ENCODE peak calls at places on chromosomes 4 and X, in eight cellular contexts. B, W, L, Q, Y, J, U and Z are unnamed samples.

GRCh38 chr4:15779336-15779735 is 1.2 kb downstream of the CD38 start:
- DNase-seq in B (peak; percentile 73), W (no peak), L (no peak), Q (no peak), Y (peak; percentile 33), J (no peak), U (no peak), Z (peak; percentile 43)

GRCh38 chrX:109475174-109475891 is 6.6 kb downstream of the GUCY2F start:
- DNase-seq in B (peak; percentile 31), W (peak; percentile 36), L (no peak), Q (no peak), Y (no peak), J (peak; percentile 26), U (peak; percentile 54), Z (peak; percentile 11)

GRCh38 chr4:31613946-31614623 is 893.9 kb downstream of the PCDH7 start:
- DNase-seq in B (no peak), W (no peak), L (no peak), Q (no peak), Y (no peak), J (no peak), U (no peak), Z (no peak)

GRCh38 chr4:17385403-17385802 is 126.5 kb downstream of the QDPR start:
- DNase-seq in B (no peak), W (no peak), L (no peak), Q (no peak), Y (no peak), J (no peak), U (no peak), Z (no peak)

GRCh38 chr4:136355970-136356369 is 1176.3 kb downstream of the PCDH18 start:
- DNase-seq in B (no peak), W (no peak), L (no peak), Q (no peak), Y (no peak), J (no peak), U (no peak), Z (no peak)

GRCh38 chrX:52821079-52821760 is 10.1 kb downstream of the XAGE5 start:
- DNase-seq in B (no peak), W (no peak), L (no peak), Q (no peak), Y (no peak), J (no peak), U (no peak), Z (no peak)

GRCh38 chrX:74534569-74535038 is 79.8 kb downstream of the RLIM start:
- DNase-seq in B (no peak), W (no peak), L (no peak), Q (no peak), Y (no peak), J (no peak), U (no peak), Z (no peak)

GRCh38 chr4:37976991-37977470 is 16.8 kb downstream of the PTTG2 start:
- DNase-seq in B (peak; percentile 93), W (peak; percentile 56), L (peak; percentile 67), Q (peak; percentile 97), Y (peak; percentile 85), J (peak; percentile 77), U (peak; percentile 24), Z (peak; percentile 57)

GRCh38 chrX:118495958-118496762 is 545 bp downstream of the DOCK11 start:
- DNase-seq in B (peak; percentile 59), W (peak; percentile 48), L (no peak), Q (peak; percentile 95), Y (peak; percentile 62), J (peak; percentile 63), U (no peak), Z (peak; percentile 10)

GRCh38 chr4:105453550-105454201 is 20.2 kb downstream of the PPA2 start:
- DNase-seq in B (no peak), W (no peak), L (no peak), Q (no peak), Y (no peak), J (no peak), U (no peak), Z (no peak)

GRCh38 chrX:122626871-122627270 is 557.2 kb upstream of the GRIA3 start:
- DNase-seq in B (no peak), W (no peak), L (no peak), Q (no peak), Y (no peak), J (no peak), U (no peak), Z (no peak)

GRCh38 chrX:20362268-20363002 is 95.7 kb upstream of the RPS6KA3 start:
- DNase-seq in B (no peak), W (no peak), L (no peak), Q (no peak), Y (no peak), J (no peak), U (no peak), Z (no peak)

GRCh38 chr4:65195666-65196065 is 474.6 kb downstream of the EPHA5 start:
- DNase-seq in B (no peak), W (no peak), L (no peak), Q (no peak), Y (no peak), J (no peak), U (no peak), Z (no peak)

GRCh38 chr4:34709564-34709963 is 1534.8 kb downstream of the ARAP2 start:
- DNase-seq in B (no peak), W (no peak), L (no peak), Q (no peak), Y (no peak), J (no peak), U (no peak), Z (no peak)

GRCh38 chr4:184680698-184681097 is 31.2 kb downstream of the PRIMPOL start:
- DNase-seq in B (no peak), W (no peak), L (no peak), Q (no peak), Y (peak; percentile 59), J (no peak), U (no peak), Z (no peak)

GRCh38 chrX:21975242-21975641 is 34.7 kb downstream of the SMS start:
- DNase-seq in B (no peak), W (no peak), L (no peak), Q (no peak), Y (no peak), J (no peak), U (no peak), Z (no peak)

GRCh38 chrX:21974011-21974385 is 33.5 kb downstream of the SMS start:
- DNase-seq in B (no peak), W (no peak), L (no peak), Q (no peak), Y (no peak), J (no peak), U (no peak), Z (peak; percentile 49)

GRCh38 chrX:21972046-21972445 is 31.5 kb downstream of the SMS start:
- DNase-seq in B (no peak), W (no peak), L (no peak), Q (no peak), Y (no peak), J (no peak), U (no peak), Z (no peak)

GRCh38 chrX:21973321-21974010 is 33.0 kb downstream of the SMS start:
- DNase-seq in B (no peak), W (no peak), L (no peak), Q (no peak), Y (no peak), J (no peak), U (no peak), Z (no peak)

DNA sequence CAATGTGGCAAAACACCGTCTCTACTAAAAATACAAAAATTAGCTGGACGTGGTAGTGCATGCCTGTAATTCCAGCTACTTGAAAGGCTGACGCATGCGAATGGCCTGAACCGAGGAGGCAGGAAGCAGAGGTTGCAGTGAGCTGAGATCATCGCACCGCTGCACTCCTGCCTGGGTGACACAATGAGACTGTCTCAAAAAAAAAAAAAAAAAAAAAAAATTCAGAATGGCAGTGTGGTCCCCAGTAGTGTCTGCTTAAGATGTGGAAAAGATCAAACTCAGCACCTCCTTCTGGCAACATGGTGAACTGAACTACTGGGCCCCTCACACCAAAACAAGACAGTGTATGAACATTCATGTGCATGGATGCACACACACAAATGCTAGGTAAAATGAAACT is 32.2 kb downstream of the SMS start:
- DNase-seq in B (no peak), W (no peak), L (peak; percentile 3), Q (no peak), Y (no peak), J (no peak), U (no peak), Z (no peak)
- TF ChIP-seq CTCF in B (peak; percentile 55), W (no peak), L (no peak), Q (no peak), Y (no peak), J (no peak), U (peak; percentile 14), Z (no peak)

GRCh38 chrX:28408017-28408723 is 179.1 kb upstream of the IL1RAPL1 start:
- DNase-seq in B (no peak), W (no peak), L (no peak), Q (no peak), Y (no peak), J (no peak), U (no peak), Z (no peak)
- H3K27ac ChIP-seq in B (no peak overlapping the region), W (no peak overlapping the region), L (no peak overlapping the region), Q (no peak overlapping the region), Y (no peak overlapping the region), J (no peak overlapping the region), U (no peak overlapping the region), Z (no peak overlapping the region)

DNA sequence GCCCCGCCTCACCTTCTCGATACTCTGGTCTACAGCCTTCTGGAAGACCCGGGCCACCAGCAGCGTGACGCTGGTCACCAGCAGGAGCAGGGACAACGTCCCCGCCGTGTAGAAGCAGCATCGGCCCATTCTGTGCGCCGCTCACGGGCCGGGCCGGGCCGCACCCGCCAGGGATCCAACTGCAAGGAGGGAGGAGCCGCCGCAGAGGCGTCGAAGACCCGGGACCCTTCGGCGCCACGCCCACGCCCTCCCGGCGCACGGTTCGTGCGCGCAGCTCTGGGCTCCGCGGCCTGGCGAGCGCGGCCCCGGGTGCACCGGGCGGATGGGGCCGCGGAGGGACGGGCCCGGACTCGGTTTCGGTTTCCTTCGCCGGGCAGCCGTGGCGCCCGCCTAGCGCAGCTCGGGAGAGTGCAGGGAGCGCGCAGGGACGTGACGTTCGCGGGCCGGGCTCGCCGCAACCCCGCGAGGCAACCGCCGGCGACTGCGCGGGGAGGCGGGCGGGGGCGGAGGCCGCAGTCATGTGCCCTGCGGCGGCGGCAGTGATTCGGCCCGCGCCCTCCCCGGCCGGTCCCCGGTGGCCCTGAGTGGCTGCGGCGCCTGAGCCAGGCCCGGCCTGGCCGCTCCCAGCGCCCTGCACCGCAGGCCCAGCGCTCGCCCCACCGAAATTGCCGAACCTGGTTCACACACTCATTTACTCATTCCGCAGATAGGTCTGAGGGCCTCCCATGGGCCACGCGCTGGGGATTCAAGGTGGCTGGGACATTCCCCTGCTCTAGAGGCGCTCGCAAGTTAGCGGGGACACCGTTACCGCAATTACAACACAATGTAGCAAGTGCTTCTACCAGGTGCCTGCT is at the start of gene SCARB2:
- DNase-seq in B (peak; percentile 96), W (peak; percentile 86), L (no peak), Q (peak; percentile 97), Y (peak; percentile 91), J (peak; percentile 92), U (peak; percentile 47), Z (peak; percentile 86)
- TF ChIP-seq POLR2AphosphoS5 in B (peak; percentile 78), W (peak; percentile 78), L (peak; percentile 64), Q (peak; percentile 85), Y (peak; percentile 93), J (peak; percentile 79), U (peak; percentile 80), Z (no peak)

DNA sequence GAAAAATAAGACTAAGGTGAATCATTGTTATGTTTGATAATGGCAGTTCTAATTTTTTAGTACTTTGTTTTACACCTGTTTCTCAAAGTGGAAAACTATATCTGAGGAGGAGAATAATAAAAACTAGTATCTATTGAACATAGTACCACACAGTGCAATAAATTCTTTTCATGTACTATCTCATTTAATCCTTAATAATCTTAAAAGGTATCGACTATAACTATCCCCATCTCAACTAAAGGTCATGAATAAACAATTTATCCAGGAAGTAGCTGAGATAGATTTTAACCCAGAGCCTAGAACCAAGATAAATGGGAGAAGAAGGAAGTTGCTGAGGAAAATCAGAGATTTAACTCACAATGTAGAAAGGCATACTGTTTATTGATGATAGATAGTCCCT is 2.5 kb downstream of the CHIC2 start:
- DNase-seq in B (no peak), W (no peak), L (no peak), Q (no peak), Y (no peak), J (no peak), U (no peak), Z (no peak)
- TF ChIP-seq CTCF in B (no peak), W (no peak), L (no peak), Q (no peak), Y (no peak), J (no peak), U (no peak), Z (no peak)